ENCODE peak calls at places on chromosomes 5 and 9, in eight cellular contexts. One of them, this sample, is unnamed.

GRCh38 chr9:72092820-72093219 is 32.4 kb upstream of the C9orf57 start:
- DNase-seq in keratinocyte: no peak
- DNase-seq in stimulated activated CD4-positive, alpha-beta T cell treated with anti-CD3 and anti-CD28 coated beads, Interleukin-4, amount 100 ng/mL, for 24 hours: no peak
- DNase-seq in stromal cell of bone marrow: no peak
- DNase-seq in ELR: no peak
- DNase-seq in SW480: no peak
- DNase-seq in stimulated activated naive CD4-positive, alpha-beta T cell: no peak
- DNase-seq in transverse colon: no peak
- DNase-seq in this sample: no peak

GRCh38 chr5:73419414-73420390 is 28.9 kb downstream of the FOXD1 start:
- DNase-seq in keratinocyte: no peak
- DNase-seq in stimulated activated CD4-positive, alpha-beta T cell treated with anti-CD3 and anti-CD28 coated beads, Interleukin-4, amount 100 ng/mL, for 24 hours: no peak
- DNase-seq in stromal cell of bone marrow: no peak
- DNase-seq in ELR: peak; percentile 63
- DNase-seq in SW480: no peak
- DNase-seq in stimulated activated naive CD4-positive, alpha-beta T cell: no peak
- DNase-seq in transverse colon: no peak
- DNase-seq in this sample: peak; percentile 53

GRCh38 chr9:38006163-38006562 is 62.9 kb downstream of the SHB start:
- DNase-seq in keratinocyte: no peak
- DNase-seq in stimulated activated CD4-positive, alpha-beta T cell treated with anti-CD3 and anti-CD28 coated beads, Interleukin-4, amount 100 ng/mL, for 24 hours: no peak
- DNase-seq in stromal cell of bone marrow: no peak
- DNase-seq in ELR: no peak
- DNase-seq in SW480: peak; percentile 74
- DNase-seq in stimulated activated naive CD4-positive, alpha-beta T cell: no peak
- DNase-seq in transverse colon: peak; percentile 41
- DNase-seq in this sample: no peak

GRCh38 chr5:133777951-133778350 is 165.6 kb upstream of the FSTL4 start:
- DNase-seq in keratinocyte: no peak
- DNase-seq in stimulated activated CD4-positive, alpha-beta T cell treated with anti-CD3 and anti-CD28 coated beads, Interleukin-4, amount 100 ng/mL, for 24 hours: no peak
- DNase-seq in stromal cell of bone marrow: no peak
- DNase-seq in ELR: no peak
- DNase-seq in SW480: no peak
- DNase-seq in stimulated activated naive CD4-positive, alpha-beta T cell: no peak
- DNase-seq in transverse colon: no peak
- DNase-seq in this sample: no peak

GRCh38 chr5:14273207-14273767 is 130.1 kb downstream of the TRIO start:
- DNase-seq in keratinocyte: no peak
- DNase-seq in stimulated activated CD4-positive, alpha-beta T cell treated with anti-CD3 and anti-CD28 coated beads, Interleukin-4, amount 100 ng/mL, for 24 hours: no peak
- DNase-seq in stromal cell of bone marrow: no peak
- DNase-seq in ELR: no peak
- DNase-seq in SW480: no peak
- DNase-seq in stimulated activated naive CD4-positive, alpha-beta T cell: no peak
- DNase-seq in transverse colon: no peak
- DNase-seq in this sample: no peak

GRCh38 chr5:65647941-65648340 is 23.1 kb downstream of the SHLD3 start:
- DNase-seq in keratinocyte: no peak
- DNase-seq in stimulated activated CD4-positive, alpha-beta T cell treated with anti-CD3 and anti-CD28 coated beads, Interleukin-4, amount 100 ng/mL, for 24 hours: no peak
- DNase-seq in stromal cell of bone marrow: no peak
- DNase-seq in ELR: no peak
- DNase-seq in SW480: no peak
- DNase-seq in stimulated activated naive CD4-positive, alpha-beta T cell: no peak
- DNase-seq in transverse colon: no peak
- DNase-seq in this sample: no peak

GRCh38 chr5:4639959-4640358 is 500.2 kb upstream of the ADAMTS16 start:
- DNase-seq in keratinocyte: no peak
- DNase-seq in stimulated activated CD4-positive, alpha-beta T cell treated with anti-CD3 and anti-CD28 coated beads, Interleukin-4, amount 100 ng/mL, for 24 hours: no peak
- DNase-seq in stromal cell of bone marrow: no peak
- DNase-seq in ELR: no peak
- DNase-seq in SW480: peak; percentile 31
- DNase-seq in stimulated activated naive CD4-positive, alpha-beta T cell: no peak
- DNase-seq in transverse colon: no peak
- DNase-seq in this sample: no peak

GRCh38 chr9:107243757-107244156 is 39.3 kb upstream of the RAD23B start:
- DNase-seq in keratinocyte: peak; percentile 97
- DNase-seq in stimulated activated CD4-positive, alpha-beta T cell treated with anti-CD3 and anti-CD28 coated beads, Interleukin-4, amount 100 ng/mL, for 24 hours: peak; percentile 64
- DNase-seq in stromal cell of bone marrow: no peak
- DNase-seq in ELR: peak; percentile 86
- DNase-seq in SW480: peak; percentile 96
- DNase-seq in stimulated activated naive CD4-positive, alpha-beta T cell: no peak
- DNase-seq in transverse colon: peak; percentile 65
- DNase-seq in this sample: peak; percentile 97

GRCh38 chr5:73968729-73969128 is 342.7 kb downstream of the ARHGEF28 start:
- DNase-seq in keratinocyte: no peak
- DNase-seq in stimulated activated CD4-positive, alpha-beta T cell treated with anti-CD3 and anti-CD28 coated beads, Interleukin-4, amount 100 ng/mL, for 24 hours: no peak
- DNase-seq in stromal cell of bone marrow: no peak
- DNase-seq in ELR: no peak
- DNase-seq in SW480: no peak
- DNase-seq in stimulated activated naive CD4-positive, alpha-beta T cell: no peak
- DNase-seq in transverse colon: no peak
- DNase-seq in this sample: no peak

GRCh38 chr9:127493592-127494303 is 42.4 kb downstream of the LRSAM1 start:
- DNase-seq in keratinocyte: no peak
- DNase-seq in stimulated activated CD4-positive, alpha-beta T cell treated with anti-CD3 and anti-CD28 coated beads, Interleukin-4, amount 100 ng/mL, for 24 hours: no peak
- DNase-seq in stromal cell of bone marrow: no peak
- DNase-seq in ELR: no peak
- DNase-seq in SW480: no peak
- DNase-seq in stimulated activated naive CD4-positive, alpha-beta T cell: no peak
- DNase-seq in transverse colon: no peak
- DNase-seq in this sample: no peak

GRCh38 chr5:111934511-111934910 is 177.5 kb upstream of the NREP start:
- DNase-seq in keratinocyte: no peak
- DNase-seq in stimulated activated CD4-positive, alpha-beta T cell treated with anti-CD3 and anti-CD28 coated beads, Interleukin-4, amount 100 ng/mL, for 24 hours: no peak
- DNase-seq in stromal cell of bone marrow: no peak
- DNase-seq in ELR: no peak
- DNase-seq in SW480: no peak
- DNase-seq in stimulated activated naive CD4-positive, alpha-beta T cell: no peak
- DNase-seq in transverse colon: no peak
- DNase-seq in this sample: no peak

GRCh38 chr5:25345240-25345771 is 700.5 kb upstream of the CDH10 start:
- DNase-seq in keratinocyte: no peak
- DNase-seq in stimulated activated CD4-positive, alpha-beta T cell treated with anti-CD3 and anti-CD28 coated beads, Interleukin-4, amount 100 ng/mL, for 24 hours: no peak
- DNase-seq in stromal cell of bone marrow: no peak
- DNase-seq in ELR: no peak
- DNase-seq in SW480: no peak
- DNase-seq in stimulated activated naive CD4-positive, alpha-beta T cell: no peak
- DNase-seq in transverse colon: no peak
- DNase-seq in this sample: peak; percentile 77

GRCh38 chr5:92836861-92837755 is 743.9 kb downstream of the NR2F1-AS1 start:
- DNase-seq in keratinocyte: no peak
- DNase-seq in stimulated activated CD4-positive, alpha-beta T cell treated with anti-CD3 and anti-CD28 coated beads, Interleukin-4, amount 100 ng/mL, for 24 hours: no peak
- DNase-seq in stromal cell of bone marrow: no peak
- DNase-seq in ELR: peak; percentile 72
- DNase-seq in SW480: no peak
- DNase-seq in stimulated activated naive CD4-positive, alpha-beta T cell: no peak
- DNase-seq in transverse colon: no peak
- DNase-seq in this sample: no peak

GRCh38 chr9:27430754-27431540 is 93.1 kb upstream of the IFNK start:
- DNase-seq in keratinocyte: no peak
- DNase-seq in stimulated activated CD4-positive, alpha-beta T cell treated with anti-CD3 and anti-CD28 coated beads, Interleukin-4, amount 100 ng/mL, for 24 hours: no peak
- DNase-seq in stromal cell of bone marrow: no peak
- DNase-seq in ELR: no peak
- DNase-seq in SW480: no peak
- DNase-seq in stimulated activated naive CD4-positive, alpha-beta T cell: no peak
- DNase-seq in transverse colon: no peak
- DNase-seq in this sample: no peak